ENCODE peak calls at places on chromosomes 13 and 19, in five cellular contexts. X, U, C, N and G are unnamed samples.
A peak's percentile ranks its signal among the peaks of the same experiment; 100 is the strongest.

GRCh38 chr13:71877280-71877653 is 10.3 kb upstream of the DACH1 start:
- DNase-seq in C (no peak), X (no peak), U (no peak), N (no peak), G (no peak)

GRCh38 chr19:14440049-14440448 is 6.9 kb downstream of the PKN1 start:
- DNase-seq in U (no peak), X (peak; percentile 90), C (peak; percentile 91), N (peak; percentile 98), G (no peak)

GRCh38 chr13:53778937-53779336 is 750.3 kb downstream of the OLFM4 start:
- DNase-seq in N (no peak), X (no peak), U (no peak), C (no peak), G (no peak)

GRCh38 chr19:33301011-33301899 is 1.1 kb downstream of the CEBPA start:
- DNase-seq in U (peak; percentile 51), N (no peak), C (peak; percentile 69), X (no peak), G (no peak)

GRCh38 chr13:29472317-29472961 is 123.0 kb downstream of the SLC7A1 start:
- DNase-seq in U (no peak), C (no peak), N (peak; percentile 71), X (peak; percentile 57), G (no peak)

GRCh38 chr19:35665157-35665556 is 1.2 kb upstream of the UPK1A start:
- DNase-seq in X (no peak), C (no peak), N (no peak), U (no peak), G (no peak)

GRCh38 chr19:1027953-1028902 is 1.8 kb downstream of the CNN2 start:
- DNase-seq in U (peak; percentile 78), X (peak; percentile 83), C (peak; percentile 86), N (peak; percentile 59), G (no peak)

GRCh38 chr13:28805193-28805819 is 14.8 kb upstream of the MTUS2 start:
- DNase-seq in C (no peak), X (no peak), N (peak; percentile 43), U (no peak), G (no peak)

GRCh38 chr19:8451885-8452284 is 7.1 kb downstream of the HNRNPM start:
- DNase-seq in U (no peak), C (no peak), X (no peak), N (peak; percentile 32), G (no peak)

GRCh38 chr19:38024991-38025716 is 118.1 kb downstream of the SIPA1L3 start:
- DNase-seq in N (no peak), X (no peak), C (no peak), U (no peak), G (no peak)

GRCh38 chr19:6663236-6664187 is 6.4 kb downstream of the TNFSF14 start:
- DNase-seq in X (no peak), N (no peak), U (no peak), C (no peak), G (no peak)

GRCh38 chr19:55640043-55640576 is 692 bp upstream of the ZNF580 start:
- DNase-seq in X (peak; percentile 83), C (peak; percentile 81), N (peak; percentile 44), U (peak; percentile 71), G (no peak)

GRCh38 chr13:41199526-41199925 is 5.2 kb upstream of the KBTBD7 start:
- DNase-seq in N (peak; percentile 72), C (no peak), X (no peak), U (no peak), G (no peak)

GRCh38 chr19:45280471-45280961 is 29.4 kb downstream of the MARK4 start:
- DNase-seq in X (no peak), U (no peak), N (peak; percentile 87), C (no peak), G (no peak)

GRCh38 chr13:88674841-88675240 is 1003.7 kb downstream of the SLITRK5 start:
- DNase-seq in C (no peak), N (no peak), U (no peak), X (no peak), G (no peak)

GRCh38 chr19:294819-295686 is 3.9 kb upstream of the PLPP2 start:
- DNase-seq in X (peak; percentile 58), N (no peak), C (peak; percentile 73), U (peak; percentile 62), G (no peak)

GRCh38 chr19:24033308-24033961 is 53.6 kb upstream of the ZNF254 start:
- DNase-seq in U (peak; percentile 84), X (peak; percentile 84), N (peak; percentile 92), C (peak; percentile 93), G (peak; percentile 83)

GRCh38 chr19:44570984-44571684 is 41.7 kb upstream of the CEACAM20 start:
- DNase-seq in N (peak; percentile 79), X (peak; percentile 50), U (no peak), C (no peak), G (peak; percentile 33)

GRCh38 chr19:3545669-3546034 is 6.7 kb downstream of the TEKTIP1 start:
- DNase-seq in C (no peak), N (no peak), U (no peak), X (no peak), G (no peak)

GRCh38 chr19:1042689-1043511 is 3.0 kb downstream of the ABCA7 start:
- DNase-seq in N (no peak), U (no peak), C (no peak), X (no peak), G (no peak)

GRCh38 chr13:25281193-25281936 is 5.9 kb downstream of the MTMR6 start:
- DNase-seq in C (no peak), U (no peak), N (no peak), X (no peak), G (no peak)

GRCh38 chr13:51714663-51715168 is 89.2 kb downstream of the DHRS12 start:
- DNase-seq in N (peak; percentile 49), U (no peak), C (no peak), X (no peak), G (no peak)

GRCh38 chr19:35995655-35995993 is 636 bp downstream of the SDHAF1 start:
- DNase-seq in X (no peak), U (no peak), N (peak; percentile 19), C (no peak), G (no peak)

GRCh38 chr13:107753286-107753685 is 462.1 kb downstream of the LIG4 start:
- DNase-seq in X (no peak), C (no peak), N (no peak), U (no peak), G (no peak)

GRCh38 chr13:90591927-90592268 is 755.6 kb upstream of the MIR17HG start:
- DNase-seq in N (no peak), X (no peak), U (no peak), C (no peak), G (no peak)

GRCh38 chr19:12766051-12766521 is 9.3 kb downstream of the HOOK2 start:
- DNase-seq in X (peak; percentile 89), C (peak; percentile 92), U (peak; percentile 79), N (peak; percentile 87), G (no peak)

GRCh38 chr19:16244091-16244490 is 46.4 kb downstream of the AP1M1 start:
- DNase-seq in X (no peak), C (no peak), U (no peak), N (no peak), G (no peak)

GRCh38 chr13:99390601-99391000 is 83.4 kb upstream of the GPR183 start:
- DNase-seq in N (no peak), U (no peak), C (no peak), X (no peak), G (no peak)

GRCh38 chr19:11482384-11483050 is 1.7 kb upstream of the ELAVL3 start:
- DNase-seq in C (peak; percentile 93), X (peak; percentile 85), U (peak; percentile 67), N (peak; percentile 83), G (peak; percentile 65)

GRCh38 chr19:36051236-36051635 is 2.8 kb downstream of the THAP8 start:
- DNase-seq in N (no peak), X (no peak), U (no peak), C (no peak), G (no peak)

GRCh38 chr13:97274782-97275252 is 52.7 kb downstream of the MBNL2 start:
- DNase-seq in N (no peak), C (no peak), X (no peak), U (no peak), G (no peak)

GRCh38 chr13:29162638-29163037 is 342.5 kb downstream of the MTUS2 start:
- DNase-seq in X (no peak), N (no peak), U (no peak), C (no peak), G (no peak)

GRCh38 chr13:85798999-85799646 is at the start of gene SLITRK6:
- DNase-seq in U (no peak), N (no peak), C (no peak), X (no peak), G (peak; percentile 93)
- H3K4me3 ChIP-seq in U (peak within 1 kb of the TSS; percentile 56), N (no peak within 1 kb of the TSS), C (no peak within 1 kb of the TSS), X (no peak within 1 kb of the TSS), G (peak within 1 kb of the TSS; percentile 24)

DNA sequence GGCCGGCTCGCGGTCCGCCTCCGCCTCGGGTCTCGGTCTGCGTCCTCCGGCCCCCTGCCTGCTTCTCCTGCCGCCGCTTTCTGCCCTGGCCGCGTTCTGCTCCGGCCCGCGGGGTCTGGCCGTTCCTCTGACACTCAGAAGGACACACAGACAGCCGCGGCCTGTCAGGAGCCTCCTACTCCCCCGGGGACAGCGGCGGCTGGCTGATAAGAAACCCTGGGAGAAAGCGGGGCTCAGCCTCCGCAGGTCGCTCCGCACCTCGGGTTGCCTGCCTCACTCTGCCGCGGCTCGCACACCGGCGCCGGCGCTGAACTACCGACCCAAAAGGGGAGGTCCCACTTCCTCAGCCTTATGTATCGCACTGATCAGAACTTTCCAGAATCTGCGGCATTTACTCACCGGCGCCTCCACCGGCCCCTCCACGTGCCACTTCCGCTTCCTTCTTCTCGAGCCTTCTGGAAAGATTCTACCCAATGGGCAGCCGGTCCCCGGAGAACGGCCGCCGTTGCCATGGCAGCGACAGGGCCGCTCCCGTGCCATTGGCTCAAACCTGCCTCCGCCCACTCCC is at the start of gene HSPH1:
- DNase-seq in N (peak; percentile 100), U (peak; percentile 98), X (peak; percentile 98), C (peak; percentile 99), G (peak; percentile 92)
- TF ChIP-seq CTCF in N (no peak), U (peak; percentile 18), X (no peak), C (no peak), G (peak; percentile 33)

GRCh38 chr13:21691928-21692327 is 21.1 kb downstream of the FGF9 start:
- DNase-seq in X (no peak), U (no peak), N (no peak), C (no peak), G (no peak)

GRCh38 chr13:21695536-21695935 is 24.7 kb downstream of the FGF9 start:
- DNase-seq in X (no peak), U (no peak), N (no peak), C (no peak), G (no peak)

GRCh38 chr13:21694831-21695230 is 24.0 kb downstream of the FGF9 start:
- DNase-seq in U (no peak), C (no peak), X (no peak), N (no peak), G (peak; percentile 85)

GRCh38 chr13:21698975-21699679 is 28.3 kb downstream of the FGF9 start:
- DNase-seq in X (no peak), C (no peak), N (no peak), U (no peak), G (no peak)

GRCh38 chr13:21696865-21697448 is 26.1 kb downstream of the FGF9 start:
- DNase-seq in C (no peak), X (no peak), N (peak; percentile 35), U (no peak), G (no peak)
- H3K4me3 ChIP-seq in C (no peak overlapping the region), X (no peak overlapping the region), N (no peak overlapping the region), U (no peak overlapping the region), G (no peak overlapping the region)

GRCh38 chr19:30498707-30499106 is 126.5 kb downstream of the ZNF536 start:
- DNase-seq in N (no peak), U (no peak), C (no peak), X (no peak), G (no peak)
- TF ChIP-seq CTCF in N (no peak), U (no peak), C (no peak), X (no peak), G (no peak)